ENCODE peak calls at places on chromosome 11, in five cellular contexts. P is left lung, O is heart right ventricle, D is pancreas, B is suprapubic skin. L is an unnamed sample. For H3K4me1, the result is how much of the 10 kb centered on the place peaks cover.

GRCh38 chr11:120063686-120064340 is 74.1 kb downstream of the TRIM29 start:
- DNase-seq in P (no peak), O (no peak), D (no peak), B (peak), L (no peak)

GRCh38 chr11:11148104-11148509 is 204.9 kb downstream of the CSNK2A3 start:
- DNase-seq in P (peak), O (peak), D (no peak), B (no peak), L (peak)

GRCh38 chr11:122893131-122893530 is 10.6 kb downstream of the JHY start:
- DNase-seq in P (no peak), O (no peak), D (no peak), B (no peak), L (peak)

GRCh38 chr11:113840932-113841664 is 34.3 kb downstream of the USP28 start:
- DNase-seq in P (no peak), O (no peak), D (no peak), B (no peak), L (no peak)

GRCh38 chr11:60919320-60919719 is 4.9 kb upstream of the TMEM132A start:
- DNase-seq in P (no peak), O (no peak), D (no peak), B (no peak), L (no peak)

GRCh38 chr11:14904745-14905103 is 12.7 kb upstream of the CYP2R1 start:
- DNase-seq in P (peak), O (peak), D (peak), B (peak), L (peak)

GRCh38 chr11:118318112-118319030 is 13.8 kb downstream of the CD3E start:
- DNase-seq in P (no peak), O (no peak), D (no peak), B (no peak), L (no peak)

GRCh38 chr11:45178223-45178622 is 31.8 kb downstream of the PRDM11 start:
- DNase-seq in P (no peak), O (no peak), D (no peak), B (peak), L (no peak)

GRCh38 chr11:112255075-112255739 is 5.5 kb downstream of the PLET1 start:
- DNase-seq in P (no peak), O (peak), D (no peak), B (no peak), L (no peak)

GRCh38 chr11:12918667-12919066 is 90.4 kb upstream of the RASSF10 start:
- DNase-seq in P (no peak), O (no peak), D (no peak), B (no peak), L (no peak)

GRCh38 chr11:70495351-70496310 is 97.3 kb downstream of the CTTN start:
- DNase-seq in P (peak), O (no peak), D (no peak), B (no peak), L (no peak)

GRCh38 chr11:42066113-42066512 is 606.7 kb upstream of the LRRC4C start:
- DNase-seq in P (peak), O (no peak), D (peak), B (no peak), L (no peak)

GRCh38 chr11:13965337-13965736 is 2.8 kb downstream of the SPON1 start:
- DNase-seq in P (no peak), O (no peak), D (no peak), B (no peak), L (no peak)

GRCh38 chr11:79055866-79056632 is 384.8 kb downstream of the TENM4 start:
- DNase-seq in P (no peak), O (no peak), D (no peak), B (no peak), L (peak)

GRCh38 chr11:117026593-117027330 is 71.5 kb downstream of the SIK3 start:
- DNase-seq in P (no peak), O (no peak), D (no peak), B (no peak), L (no peak)

GRCh38 chr11:13329670-13330401 is 52.2 kb downstream of the BMAL1 start:
- DNase-seq in P (no peak), O (peak), D (no peak), B (no peak), L (peak)

GRCh38 chr11:64655901-64656601 is 65.0 kb downstream of the SLC22A12 start:
- DNase-seq in P (no peak), O (no peak), D (no peak), B (no peak), L (no peak)

GRCh38 chr11:34299284-34299961 is 58.4 kb downstream of the ABTB2 start:
- DNase-seq in P (no peak), O (no peak), D (no peak), B (no peak), L (no peak)

GRCh38 chr11:100094121-100094865 is 592.8 kb upstream of the ARHGAP42 start:
- DNase-seq in P (no peak), O (no peak), D (no peak), B (no peak), L (no peak)

GRCh38 chr11:2387266-2387982 is 10.3 kb downstream of the CD81 start:
- DNase-seq in P (no peak), O (no peak), D (peak), B (no peak), L (peak)

GRCh38 chr11:112280268-112281126 is 19.8 kb upstream of the PLET1 start:
- DNase-seq in P (no peak), O (peak), D (peak), B (peak), L (peak)

GRCh38 chr11:67397536-67397935 is 4.1 kb downstream of the PPP1CA start:
- DNase-seq in P (no peak), O (no peak), D (no peak), B (no peak), L (no peak)
- H3K4me1 ChIP-seq in P (under half), O (under half), D (under half), B (under half), L (under half)

GRCh38 chr11:107354780-107355179 is 102.8 kb downstream of the CWF19L2 start:
- DNase-seq in P (no peak), O (no peak), D (no peak), B (no peak), L (no peak)

GRCh38 chr11:107359701-107360100 is 97.9 kb downstream of the CWF19L2 start:
- DNase-seq in P (no peak), O (no peak), D (no peak), B (no peak), L (no peak)

DNA sequence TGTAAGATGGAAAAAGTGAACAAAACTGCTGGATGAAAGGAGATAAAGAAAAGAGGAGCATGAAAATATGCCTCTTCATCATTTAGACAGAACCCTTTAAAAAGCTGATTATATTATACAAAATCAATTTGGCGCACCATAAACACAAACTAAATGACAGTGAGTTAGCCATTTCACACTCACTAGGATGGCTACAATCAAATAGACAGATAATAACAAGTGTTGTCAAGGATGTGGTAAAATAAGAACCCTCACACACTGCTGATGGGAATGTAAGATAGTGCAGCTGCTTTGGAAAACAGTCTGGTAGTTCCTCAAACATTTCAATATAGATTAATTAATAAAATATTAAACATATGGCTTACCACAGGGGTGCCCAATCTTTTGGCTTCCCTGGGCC is 99.7 kb downstream of the CWF19L2 start:
- DNase-seq in P (no peak), O (no peak), D (no peak), B (no peak), L (no peak)
- H3K4me1 ChIP-seq in P (under half), O (under half), D (under half), B (under half), L (under half)

GRCh38 chr11:67022961-67023956 is at the start of gene SYT12:
- DNase-seq in P (no peak), O (no peak), D (no peak), B (no peak), L (no peak)

GRCh38 chr11:67024966-67025365 is 2.0 kb downstream of the SYT12 start:
- DNase-seq in P (no peak), O (no peak), D (no peak), B (no peak), L (no peak)

GRCh38 chr11:67023957-67024353 is 1.0 kb downstream of the SYT12 start:
- DNase-seq in P (no peak), O (no peak), D (no peak), B (no peak), L (no peak)

GRCh38 chr11:67025750-67026149 is 2.8 kb downstream of the SYT12 start:
- DNase-seq in P (no peak), O (no peak), D (no peak), B (no peak), L (no peak)

DNA sequence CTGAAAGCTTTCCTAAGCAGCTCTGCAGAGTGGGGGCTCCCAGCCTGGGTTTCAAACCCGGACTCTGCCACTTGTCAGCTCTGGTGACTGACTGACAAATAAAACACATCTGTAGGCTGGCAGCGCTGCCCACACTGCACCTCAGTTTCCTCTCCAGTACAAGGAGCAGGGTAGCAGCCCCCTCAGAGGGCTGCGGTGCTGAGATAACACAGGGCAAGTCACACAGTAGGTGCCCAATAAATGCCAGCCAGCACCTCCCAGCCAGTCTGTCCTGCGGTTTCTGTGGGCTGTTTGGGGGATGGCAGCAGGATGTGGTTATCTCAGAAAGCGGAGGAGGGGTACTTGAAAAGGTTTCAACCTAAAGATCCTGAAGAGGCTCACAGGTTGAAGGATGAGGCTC is 1.5 kb downstream of the SYT12 start:
- DNase-seq in P (no peak), O (no peak), D (no peak), B (no peak), L (no peak)
- H3K4me1 ChIP-seq in P (under half), O (under half), D (under half), B (under half), L (under half)

GRCh38 chr11:102325088-102325487 is 7.8 kb downstream of the BIRC3 start:
- DNase-seq in P (no peak), O (no peak), D (no peak), B (no peak), L (no peak)

GRCh38 chr11:102328748-102329147 is 11.5 kb downstream of the BIRC3 start:
- DNase-seq in P (no peak), O (no peak), D (no peak), B (no peak), L (no peak)

GRCh38 chr11:102332611-102332994 is 14.4 kb upstream of the BIRC2 start:
- DNase-seq in P (no peak), O (no peak), D (no peak), B (no peak), L (no peak)

DNA sequence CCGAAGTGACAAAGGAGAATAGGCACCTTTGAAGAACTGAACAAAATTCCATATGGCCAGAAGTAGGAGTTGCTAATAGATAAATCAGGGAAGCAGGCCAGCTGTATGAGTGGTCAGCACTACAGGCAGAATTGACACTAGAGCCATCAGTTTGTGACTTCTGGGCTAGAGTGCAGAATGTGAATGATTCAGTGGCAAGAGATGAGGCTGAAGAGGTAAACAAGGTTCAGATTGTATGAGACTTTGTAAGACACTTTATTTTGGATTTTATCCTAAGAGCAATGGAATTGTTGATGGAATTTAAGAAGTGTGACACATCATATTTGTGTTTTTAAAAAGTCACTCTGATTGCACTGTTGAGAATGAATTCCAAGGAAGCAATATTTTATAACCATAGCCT is 12.9 kb downstream of the BIRC3 start:
- DNase-seq in P (no peak), O (no peak), D (no peak), B (no peak), L (no peak)
- H3K4me1 ChIP-seq in P (under half), O (under half), D (under half), B (under half), L (under half)